ENCODE peak calls at places on chromosomes 13 and 19, in nine cellular contexts. D is RWPE1, J is endothelial cell, Y is adrenal gland, L is epithelial cell of proximal tubule, K is fibroblast of mammary gland, U is neural progenitor cell, T is GM12865, N is astrocyte of the spinal cord. O is an unnamed sample.

GRCh38 chr13:113602291-113602970 is 17.9 kb downstream of the TFDP1 start:
- DNase-seq in L (no peak), T (no peak), J (no peak), K (no peak), Y (no peak), D (no peak), U (peak; percentile 15), N (no peak), O (peak; percentile 59)

GRCh38 chr19:18939922-18940775 is 868 bp downstream of the HOMER3 start:
- DNase-seq in D (peak; percentile 84), J (peak; percentile 41), K (peak; percentile 45), U (peak; percentile 90), T (no peak), Y (peak; percentile 70), N (peak; percentile 67), L (no peak), O (peak; percentile 74)

GRCh38 chr13:70339738-70340137 is 231.5 kb upstream of the KLHL1 start:
- DNase-seq in Y (no peak), N (peak; percentile 8), K (no peak), L (no peak), J (peak; percentile 18), U (peak; percentile 64), D (no peak), T (peak; percentile 18), O (peak; percentile 36)

GRCh38 chr19:5484398-5485285 is 29.4 kb downstream of the ZNRF4 start:
- DNase-seq in K (no peak), Y (no peak), U (peak; percentile 71), T (no peak), L (no peak), J (no peak), D (no peak), N (peak; percentile 7), O (peak; percentile 66)

GRCh38 chr13:68481130-68481529 is 1251.0 kb upstream of the PCDH9 start:
- DNase-seq in U (no peak), Y (no peak), J (no peak), K (no peak), L (no peak), N (no peak), T (no peak), D (no peak), O (no peak)

GRCh38 chr13:92272177-92272576 is 873.8 kb downstream of the GPC5 start:
- DNase-seq in K (no peak), D (no peak), N (no peak), J (no peak), U (no peak), T (no peak), L (no peak), Y (no peak), O (no peak)

GRCh38 chr13:84684804-84685203 is 802.5 kb upstream of the SLITRK1 start:
- DNase-seq in L (no peak), U (no peak), Y (no peak), N (no peak), J (no peak), K (no peak), T (no peak), D (no peak), O (no peak)

GRCh38 chr19:6312018-6312417 is 21.4 kb downstream of the ACER1 start:
- DNase-seq in L (no peak), N (no peak), Y (no peak), K (no peak), T (no peak), J (no peak), U (no peak), D (no peak), O (no peak)

DNA sequence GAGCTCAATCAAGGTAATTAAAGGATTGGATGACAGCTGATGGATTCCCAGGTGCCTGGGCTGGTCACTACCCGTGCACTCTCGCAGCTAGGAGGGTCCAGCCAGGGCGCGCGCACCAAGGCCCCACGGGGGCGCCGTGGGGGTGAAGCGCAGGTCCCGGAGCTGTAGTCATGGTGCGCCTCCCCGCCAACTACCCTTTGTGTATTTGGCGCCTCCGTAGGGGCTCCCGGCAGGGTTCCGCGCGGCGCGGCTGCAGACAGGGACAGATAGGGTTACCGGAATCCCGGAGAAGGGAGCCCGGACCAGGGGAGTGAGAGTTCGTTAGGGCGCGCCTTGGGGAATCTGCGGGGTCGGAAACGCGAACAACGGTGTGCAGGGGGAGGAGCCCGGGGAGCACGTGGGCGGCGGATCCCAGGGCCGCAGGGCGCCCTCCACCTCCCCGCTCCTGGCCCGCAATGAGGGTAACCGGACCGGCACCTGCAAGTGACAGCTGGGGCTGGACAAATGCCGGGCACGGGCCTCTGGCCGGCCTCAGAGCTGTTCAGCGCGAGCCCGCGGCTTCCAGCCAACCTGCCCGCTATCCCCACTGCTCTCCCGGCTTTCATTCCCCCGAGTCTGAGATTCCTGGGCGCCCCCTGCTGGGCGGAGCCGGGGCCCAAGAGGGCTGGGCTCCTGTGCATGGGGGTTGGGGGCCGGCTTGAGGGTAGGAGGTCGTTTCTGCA is 3.4 kb upstream of the PRAM1 start:
- DNase-seq in Y (peak; percentile 87), K (peak; percentile 51), L (no peak), N (peak; percentile 63), U (peak; percentile 92), T (peak; percentile 73), J (peak; percentile 94), D (peak; percentile 68), O (peak; percentile 88)
- TF ChIP-seq CTCF in Y (peak; percentile 86), K (peak; percentile 64), L (peak; percentile 90), N (peak; percentile 93), U (peak; percentile 77), T (peak; percentile 83), J (peak; percentile 79), D (peak; percentile 84), O (peak; percentile 89)

GRCh38 chr19:49663224-49663623 is 2.4 kb downstream of the IRF3 start:
- DNase-seq in T (no peak), U (no peak), L (no peak), J (no peak), K (no peak), D (no peak), Y (no peak), N (no peak), O (no peak)

GRCh38 chr19:49664171-49665070 is 1.2 kb downstream of the IRF3 start:
- DNase-seq in N (peak; percentile 75), L (no peak), Y (peak; percentile 92), K (peak; percentile 64), D (peak; percentile 95), U (peak; percentile 93), T (peak; percentile 84), J (peak; percentile 95), O (peak; percentile 92)

GRCh38 chr19:49667473-49667872 is 1.7 kb downstream of the BCL2L12 start:
- DNase-seq in N (no peak), L (no peak), Y (no peak), T (no peak), U (no peak), D (no peak), K (no peak), J (no peak), O (no peak)

GRCh38 chr19:49665301-49666119 is at the start of the genes BCL2L12 and IRF3:
- DNase-seq in J (peak; percentile 94), T (peak; percentile 98), Y (peak; percentile 99), L (peak; percentile 71), N (peak; percentile 97), D (peak; percentile 97), K (peak; percentile 93), U (peak; percentile 99), O (peak; percentile 95)

GRCh38 chr19:49666120-49666444 is 349 bp downstream of the BCL2L12 start:
- DNase-seq in T (no peak), N (no peak), Y (no peak), L (no peak), J (no peak), K (peak; percentile 30), U (no peak), D (peak; percentile 50), O (no peak)
- TF ChIP-seq CTCF in T (no peak), N (peak; percentile 6), Y (no peak), L (peak; percentile 7), J (no peak), K (no peak), U (peak; percentile 33), D (no peak), O (no peak)

GRCh38 chr13:66489172-66489571 is 741.0 kb downstream of the PCDH9 start:
- DNase-seq in N (no peak), T (no peak), U (no peak), J (no peak), L (no peak), Y (no peak), D (no peak), K (no peak), O (no peak)

GRCh38 chr13:66489586-66489985 is 740.5 kb downstream of the PCDH9 start:
- DNase-seq in T (no peak), L (no peak), D (no peak), K (no peak), J (no peak), U (no peak), N (no peak), Y (no peak), O (no peak)

GRCh38 chr13:66491241-66491640 is 738.9 kb downstream of the PCDH9 start:
- DNase-seq in L (no peak), J (no peak), N (no peak), U (no peak), K (no peak), D (no peak), T (no peak), Y (no peak), O (no peak)

DNA sequence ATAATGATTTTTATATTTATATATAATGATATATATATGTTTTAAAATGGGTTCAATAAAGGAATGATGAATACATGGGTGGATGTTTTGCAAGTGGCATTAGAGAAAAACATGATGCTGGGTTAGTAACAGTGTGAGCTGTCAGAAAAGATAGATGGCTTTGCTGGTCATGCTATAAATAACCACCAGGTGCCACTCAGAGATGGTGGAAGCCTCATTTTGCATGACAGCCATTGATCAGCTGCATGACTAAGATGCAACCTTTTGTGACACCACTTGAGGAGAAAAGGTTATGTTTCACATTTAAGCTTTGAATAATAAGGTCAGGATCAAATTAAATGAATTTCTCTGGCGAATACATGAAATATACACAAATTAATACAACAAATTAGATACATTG is 737.7 kb downstream of the PCDH9 start:
- DNase-seq in K (no peak), J (peak; percentile 5), T (peak; percentile 2), U (peak; percentile 40), L (no peak), N (no peak), D (no peak), Y (no peak), O (no peak)
- TF ChIP-seq CTCF in K (no peak), J (peak; percentile 48), T (no peak), U (peak; percentile 48), L (peak; percentile 49), N (no peak), D (no peak), Y (no peak), O (peak; percentile 66)

GRCh38 chr13:106597190-106597589 is 29.3 kb upstream of the ARGLU1 start:
- DNase-seq in L (no peak), U (no peak), D (no peak), Y (no peak), T (no peak), J (no peak), K (peak; percentile 42), N (no peak), O (peak; percentile 36)

GRCh38 chr13:106595623-106596022 is 27.7 kb upstream of the ARGLU1 start:
- DNase-seq in Y (no peak), D (no peak), N (no peak), K (no peak), U (no peak), T (no peak), L (no peak), J (no peak), O (peak; percentile 23)

GRCh38 chr13:106597759-106598395 is 29.9 kb upstream of the ARGLU1 start:
- DNase-seq in L (no peak), K (no peak), U (no peak), J (no peak), N (no peak), Y (no peak), D (no peak), T (no peak), O (no peak)

GRCh38 chr13:106594986-106595385 is 27.0 kb upstream of the ARGLU1 start:
- DNase-seq in T (no peak), K (no peak), J (no peak), L (no peak), Y (no peak), U (no peak), D (no peak), N (no peak), O (no peak)

DNA sequence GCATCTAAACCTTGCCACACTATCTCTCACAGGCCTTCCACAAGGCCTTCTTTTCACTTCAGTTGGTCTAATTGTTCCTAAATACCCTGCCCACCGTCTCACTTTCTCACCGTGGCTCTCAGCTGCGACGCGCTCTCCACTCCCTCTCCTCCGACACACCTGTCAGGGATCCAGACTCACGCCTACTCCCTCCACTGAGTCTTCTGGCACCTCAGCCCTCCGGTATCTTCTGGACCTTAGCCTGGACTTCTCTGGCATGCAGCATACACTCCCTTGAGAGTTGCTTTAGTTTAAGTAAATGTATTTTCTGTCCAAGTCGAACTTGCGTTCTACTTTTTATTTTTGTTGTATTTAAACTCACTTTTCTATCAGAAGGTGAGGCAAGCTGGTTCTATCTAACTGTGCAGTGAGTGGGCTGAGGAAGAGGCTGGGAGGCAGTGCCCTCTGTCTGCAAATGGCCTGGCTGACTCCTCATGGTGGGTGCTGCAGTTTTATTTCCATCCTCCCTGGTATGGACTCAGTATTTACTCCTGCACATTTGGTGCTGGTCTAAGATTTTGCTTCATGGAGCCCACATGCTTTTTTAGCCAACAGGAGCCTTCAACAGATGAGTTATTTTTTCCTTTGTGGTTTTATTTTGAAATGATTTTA is 28.5 kb upstream of the ARGLU1 start:
- DNase-seq in K (no peak), Y (no peak), D (no peak), T (no peak), N (no peak), U (no peak), L (no peak), J (no peak), O (no peak)
- TF ChIP-seq CTCF in K (peak; percentile 18), Y (no peak), D (no peak), T (no peak), N (no peak), U (no peak), L (no peak), J (no peak), O (no peak)